ENCODE peak calls at places on chromosomes 13 and 19, in seven cellular contexts. P is cardiac muscle cell, E is sigmoid colon, M is fibroblast of lung, J is lower leg skin, F is GM23338, K is thoracic aorta. R is an unnamed sample.

GRCh38 chr19:47125669-47125938 is 5.0 kb upstream of the SAE1 start:
- DNase-seq in K (no peak), J (no peak), M (no peak), P (no peak), E (no peak), F (no peak), R (no peak)

GRCh38 chr19:1780272-1780957 is 27.1 kb downstream of the ONECUT3 start:
- DNase-seq in J (no peak), F (no peak), K (no peak), M (peak), P (peak), E (no peak), R (no peak)

GRCh38 chr13:50846861-50847475 is 3.5 kb upstream of the DLEU7 start:
- DNase-seq in P (no peak), F (no peak), M (no peak), J (no peak), E (no peak), K (no peak), R (no peak)

GRCh38 chr19:37931941-37932655 is 25.1 kb downstream of the SIPA1L3 start:
- DNase-seq in F (peak), E (peak), P (peak), M (peak), J (peak), K (peak), R (peak)

GRCh38 chr19:21848706-21849105 is 12.7 kb upstream of the ZNF43 start:
- DNase-seq in P (peak), K (no peak), J (no peak), E (no peak), F (no peak), M (peak), R (peak)

GRCh38 chr13:50353651-50354415 is 338.6 kb downstream of the KCNRG start:
- DNase-seq in M (peak), K (no peak), E (no peak), P (peak), F (no peak), J (no peak), R (no peak)

GRCh38 chr13:82436099-82436585 is 1446.1 kb downstream of the SLITRK1 start:
- DNase-seq in J (no peak), M (no peak), P (no peak), K (no peak), E (no peak), F (no peak), R (no peak)

GRCh38 chr13:102117175-102117830 is 284.5 kb downstream of the FGF14 start:
- DNase-seq in M (peak), P (no peak), J (peak), F (no peak), E (no peak), K (no peak), R (no peak)

GRCh38 chr13:43564941-43565340 is 221.8 kb downstream of the ENOX1 start:
- DNase-seq in M (no peak), E (no peak), F (no peak), K (no peak), J (no peak), P (no peak), R (no peak)

GRCh38 chr19:1295169-1296012 is 9.7 kb downstream of the EFNA2 start:
- DNase-seq in E (no peak), F (peak), J (no peak), P (peak), M (no peak), K (no peak), R (no peak)

GRCh38 chr19:38875656-38876345 is 2.3 kb downstream of the RINL start:
- DNase-seq in K (no peak), M (no peak), P (no peak), E (no peak), J (no peak), F (no peak), R (no peak)

GRCh38 chr19:50778906-50779430 is 8.7 kb downstream of the GPR32 start:
- DNase-seq in M (no peak), P (no peak), J (no peak), K (no peak), F (peak), E (no peak), R (no peak)

GRCh38 chr19:4066682-4067395 is at the start of gene ZBTB7A:
- DNase-seq in J (peak), K (peak), P (peak), E (peak), F (peak), M (peak), R (no peak)

GRCh38 chr19:3612901-3613741 is 6.4 kb upstream of the TBXA2R start:
- DNase-seq in J (no peak), K (no peak), E (no peak), M (peak), F (peak), P (no peak), R (no peak)

GRCh38 chr19:39833160-39833463 is 850 bp downstream of the DYRK1B start:
- DNase-seq in E (no peak), F (no peak), P (no peak), J (no peak), K (no peak), M (no peak), R (no peak)

GRCh38 chr19:574658-575526 is 2.5 kb downstream of the BSG start:
- DNase-seq in E (no peak), K (no peak), M (peak), P (peak), J (no peak), F (peak), R (no peak)

GRCh38 chr13:40692946-40693345 is 26.5 kb upstream of the FOXO1 start:
- DNase-seq in M (no peak), E (no peak), P (peak), F (no peak), J (no peak), K (no peak), R (no peak)

GRCh38 chr19:1170938-1171754 is 2.9 kb downstream of the SBNO2 start:
- DNase-seq in K (no peak), J (no peak), P (no peak), F (no peak), E (no peak), M (peak), R (no peak)

GRCh38 chr13:41622545-41623429 is 165.4 kb downstream of the RGCC start:
- DNase-seq in J (peak), P (peak), E (no peak), M (peak), K (no peak), F (no peak), R (no peak)

GRCh38 chr13:51328488-51328887 is 11.0 kb upstream of the SERPINE3 start:
- DNase-seq in M (no peak), E (no peak), P (no peak), F (peak), J (no peak), K (no peak), R (peak)

GRCh38 chr13:29266261-29266660 is 329.2 kb downstream of the SLC7A1 start:
- DNase-seq in K (no peak), P (no peak), F (no peak), M (no peak), J (no peak), E (no peak), R (no peak)

GRCh38 chr19:18399008-18399407 is 1.6 kb upstream of the LRRC25 start:
- DNase-seq in P (no peak), J (no peak), M (peak), E (no peak), K (no peak), F (no peak), R (no peak)

GRCh38 chr13:74406439-74406838 is 272.2 kb upstream of the KLF12 start:
- DNase-seq in J (no peak), K (no peak), F (no peak), E (no peak), M (no peak), P (no peak), R (no peak)

GRCh38 chr19:1648156-1648925 is 4.1 kb downstream of the TCF3 start:
- DNase-seq in K (no peak), J (no peak), F (no peak), E (no peak), M (no peak), P (no peak), R (no peak)

GRCh38 chr13:43301341-43301969 is 278.1 kb downstream of the DNAJC15 start:
- DNase-seq in P (no peak), E (no peak), J (no peak), F (no peak), K (no peak), M (peak), R (no peak)

GRCh38 chr13:103883152-103883551 is 816.9 kb upstream of the SLC10A2 start:
- DNase-seq in J (peak), P (peak), E (peak), M (peak), K (peak), F (peak), R (peak)

DNA sequence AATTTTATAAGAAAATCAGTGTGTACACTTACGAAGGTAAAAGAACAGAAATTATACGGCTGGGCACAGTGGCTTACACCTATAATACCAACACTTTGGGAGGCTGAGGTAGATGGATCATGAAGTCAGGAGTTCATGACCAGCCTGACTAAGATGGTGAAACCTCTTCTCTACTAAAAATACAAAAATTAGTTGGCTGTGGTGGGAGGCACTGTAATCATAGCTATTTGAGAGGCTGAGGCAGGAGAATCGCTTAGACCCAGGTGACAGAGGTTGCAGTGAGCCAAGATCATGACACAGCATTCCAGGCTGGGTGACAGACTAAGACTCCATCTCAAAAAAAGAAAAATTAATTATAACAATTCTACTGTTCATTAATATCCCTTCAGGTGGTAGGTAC is 151.9 kb downstream of the ZNF737 start:
- DNase-seq in K (no peak), P (no peak), M (no peak), F (no peak), J (no peak), E (no peak), R (no peak)
- TF ChIP-seq CTCF in K (no peak), P (no peak), M (no peak), F (no peak), J (no peak), E (no peak), R (no peak)

GRCh38 chr19:33789344-33789743 is 7.3 kb upstream of the KCTD15 start:
- DNase-seq in J (no peak), K (no peak), F (no peak), P (no peak), E (no peak), M (no peak), R (no peak)
- H3K4me3 ChIP-seq in J (no peak), K (no peak), F (no peak), P (no peak), E (no peak), M (no peak), R (no peak)

GRCh38 chr19:28560786-28561185 is 652.2 kb downstream of the UQCRFS1 start:
- DNase-seq in E (no peak), K (no peak), J (no peak), F (peak), M (no peak), P (no peak), R (no peak)
- TF ChIP-seq CTCF in E (no peak), K (no peak), J (no peak), F (peak), M (no peak), P (no peak), R (no peak)

DNA sequence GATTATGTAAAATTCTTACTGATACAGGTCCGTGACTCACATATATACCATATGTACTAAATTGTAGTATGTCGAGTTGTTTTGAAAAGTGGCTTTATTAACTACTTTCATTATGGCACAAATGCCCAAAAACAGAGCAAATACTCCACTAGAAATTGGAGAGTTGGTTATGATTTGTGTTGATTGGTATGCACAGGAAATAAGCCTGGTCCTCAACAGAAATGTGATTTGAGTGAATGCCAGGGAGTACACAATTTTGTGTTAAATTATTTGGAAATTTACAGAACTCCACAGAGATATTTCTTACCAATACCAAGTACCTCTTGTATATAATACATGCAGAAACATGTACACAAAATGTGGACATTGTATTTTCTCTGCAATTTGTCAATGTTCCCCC is 676.7 kb downstream of the PCDH9 start:
- DNase-seq in F (no peak), P (peak), K (no peak), J (no peak), E (no peak), M (no peak), R (no peak)
- H3K4me3 ChIP-seq in F (no peak), P (no peak), K (no peak), J (no peak), E (no peak), M (no peak), R (no peak)

DNA sequence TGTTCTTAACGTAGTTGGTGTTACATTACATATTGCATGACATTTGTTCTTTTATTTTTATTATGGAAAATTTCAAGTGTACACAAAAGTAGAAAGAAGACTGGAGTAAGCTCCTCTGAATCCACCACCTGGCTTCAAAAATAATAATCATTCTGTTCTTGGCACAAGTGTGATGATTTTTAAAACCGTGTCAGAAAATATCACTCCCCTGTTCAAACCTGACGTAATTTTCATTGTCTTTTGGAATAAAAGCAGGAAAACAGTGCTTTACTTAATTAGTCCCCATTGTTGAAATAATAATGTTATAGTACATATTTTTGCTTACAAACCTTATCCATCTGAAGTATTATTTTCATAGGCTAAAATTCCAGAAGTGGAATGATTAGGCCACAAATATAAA is 41.3 kb upstream of the SCEL start:
- DNase-seq in P (no peak), F (no peak), M (no peak), K (no peak), J (no peak), E (no peak), R (no peak)
- TF ChIP-seq CTCF in P (no peak), F (no peak), M (no peak), K (no peak), J (no peak), E (no peak), R (no peak)

GRCh38 chr19:17244618-17245534 is 843 bp downstream of the NR2F6 start:
- DNase-seq in F (peak), E (no peak), M (no peak), P (no peak), J (no peak), K (no peak), R (no peak)

GRCh38 chr19:17240855-17241399 is 4.8 kb downstream of the NR2F6 start:
- DNase-seq in F (no peak), K (no peak), J (no peak), E (no peak), P (no peak), M (no peak), R (no peak)

GRCh38 chr19:17243854-17244617 is 1.7 kb downstream of the NR2F6 start:
- DNase-seq in M (peak), J (no peak), K (no peak), E (no peak), P (peak), F (peak), R (no peak)

GRCh38 chr19:17243340-17243853 is 2.3 kb downstream of the NR2F6 start:
- DNase-seq in M (no peak), P (no peak), J (no peak), K (no peak), F (no peak), E (no peak), R (no peak)

DNA sequence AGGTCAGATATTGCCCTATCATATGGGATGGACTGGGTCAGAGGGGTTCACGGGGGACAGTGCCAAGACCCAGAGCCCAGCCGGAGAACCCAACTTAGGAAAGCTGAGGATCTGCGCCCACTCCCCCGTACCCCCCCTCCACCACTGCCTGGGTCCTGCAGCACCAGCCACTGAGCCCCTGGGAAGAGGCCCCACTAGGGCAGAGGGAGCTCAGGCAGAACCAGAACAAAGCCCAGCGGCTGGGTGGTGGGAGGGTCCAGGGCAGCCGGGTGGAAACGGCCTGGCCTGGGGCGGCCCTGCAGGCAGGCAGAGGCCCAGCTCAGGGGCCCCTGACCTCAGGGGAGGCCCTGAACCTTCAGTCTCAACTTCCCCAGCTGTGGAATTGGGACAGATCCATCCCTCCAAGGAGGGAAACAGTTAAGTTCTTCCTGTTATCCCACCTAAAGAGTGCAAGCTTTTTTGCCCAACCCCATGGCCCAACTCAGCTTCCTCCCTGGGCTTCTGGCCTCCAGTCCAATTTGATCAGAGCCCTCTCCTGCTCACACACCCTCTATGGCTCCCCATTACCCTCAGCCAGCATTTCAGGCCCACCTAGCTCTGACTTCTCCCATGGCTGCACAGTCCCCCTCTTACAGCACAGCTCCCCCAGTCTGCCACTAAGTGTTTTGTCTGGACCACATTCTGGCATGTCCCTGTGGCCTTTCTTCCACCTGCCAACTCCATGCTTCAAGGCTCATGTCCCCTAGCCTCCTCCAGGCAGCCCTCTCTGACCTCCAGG is 3.1 kb downstream of the NR2F6 start:
- DNase-seq in K (no peak), F (no peak), E (no peak), J (no peak), P (no peak), M (no peak), R (no peak)
- H3K4me3 ChIP-seq in K (peak), F (peak), E (peak), J (no peak), P (no peak), M (peak), R (no peak)

GRCh38 chr19:45767881-45768643 is 990 bp downstream of the SIX5 start:
- DNase-seq in P (peak), F (peak), K (no peak), M (peak), J (peak), E (peak), R (no peak)
- TF ChIP-seq CTCF in P (no peak), F (no peak), K (no peak), M (no peak), J (no peak), E (no peak), R (no peak)

R was measured in retinal pigment epithelial cell.